ENCODE peak calls at places on chromosomes 6 and 20, in four cellular contexts. M, B, R and U are unnamed samples.

GRCh38 chr6:25054469-25054868 is 118.7 kb upstream of the RIPOR2 start:
- DNase-seq in M (no peak), B (no peak), R (no peak), U (no peak)

GRCh38 chr6:35729722-35730121 is 7.1 kb upstream of the ARMC12 start:
- DNase-seq in M (no peak), B (no peak), R (no peak), U (no peak)

GRCh38 chr6:163338671-163339405 is 75.7 kb upstream of the QKI start:
- DNase-seq in M (no peak), B (no peak), R (no peak), U (no peak)

GRCh38 chr20:7240490-7240889 is 473.0 kb downstream of the BMP2 start:
- DNase-seq in M (no peak), B (no peak), R (no peak), U (no peak)

GRCh38 chr6:89287351-89288028 is 27.6 kb downstream of the GABRR2 start:
- DNase-seq in M (no peak), B (no peak), R (no peak), U (no peak)

GRCh38 chr20:43947316-43947710 is 32.7 kb downstream of the TOX2 start:
- DNase-seq in M (no peak), B (no peak), R (no peak), U (no peak)

GRCh38 chr6:83215131-83216047 is 22.2 kb downstream of the RWDD2A start:
- DNase-seq in M (peak; percentile 29), B (peak; percentile 65), R (peak; percentile 38), U (peak; percentile 69)

GRCh38 chr6:134446901-134447300 is 129.0 kb upstream of the SGK1 start:
- DNase-seq in M (no peak), B (no peak), R (no peak), U (no peak)

GRCh38 chr6:165091121-165091785 is 218.2 kb downstream of the C6orf118 start:
- DNase-seq in M (no peak), B (no peak), R (no peak), U (no peak)

GRCh38 chr6:63643862-63644261 is 8.3 kb downstream of the PHF3 start:
- DNase-seq in M (no peak), B (no peak), R (no peak), U (no peak)

GRCh38 chr6:44800171-44800671 is 412.7 kb downstream of the CDC5L start:
- DNase-seq in M (no peak), B (no peak), R (no peak), U (no peak)
- H3K4me3 ChIP-seq in M (no peak overlapping the region), B (no peak overlapping the region), R (no peak overlapping the region), U (no peak overlapping the region)

DNA sequence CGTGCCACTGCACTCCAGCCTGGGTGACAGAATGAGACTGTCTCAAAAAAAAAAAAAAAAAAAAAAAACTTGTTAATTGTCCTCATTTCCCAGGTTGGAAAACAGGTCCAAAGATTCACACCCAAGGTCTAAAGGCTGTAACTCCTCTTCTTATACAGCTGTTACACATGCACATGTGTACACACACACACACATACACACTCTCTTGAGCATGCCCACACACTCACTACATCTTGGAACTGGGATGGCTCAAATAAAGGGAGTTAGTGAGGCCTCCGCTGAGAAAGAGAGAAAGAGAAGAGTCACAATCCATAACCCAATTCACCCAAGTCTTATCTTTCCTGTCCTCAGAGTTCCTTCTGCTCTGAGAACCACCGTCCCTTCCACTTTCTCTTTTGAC is 3.0 kb upstream of the HLA-DMB start:
- DNase-seq in M (no peak), B (no peak), R (no peak), U (no peak)
- H3K27ac ChIP-seq in M (peak overlapping the region; percentile 35), B (peak overlapping the region; percentile 11), R (no peak overlapping the region), U (no peak overlapping the region)

GRCh38 chr20:58235010-58235409 is 6.6 kb upstream of the ANKRD60 start:
- DNase-seq in M (no peak), B (no peak), R (no peak), U (no peak)

GRCh38 chr20:58233393-58233792 is 4.9 kb upstream of the ANKRD60 start:
- DNase-seq in M (no peak), B (no peak), R (no peak), U (no peak)

GRCh38 chr20:58236612-58237317 is 8.3 kb upstream of the ANKRD60 start:
- DNase-seq in M (peak; percentile 57), B (peak; percentile 75), R (no peak), U (peak; percentile 94)

GRCh38 chr20:58231678-58232077 is 3.2 kb upstream of the ANKRD60 start:
- DNase-seq in M (no peak), B (no peak), R (no peak), U (no peak)

DNA sequence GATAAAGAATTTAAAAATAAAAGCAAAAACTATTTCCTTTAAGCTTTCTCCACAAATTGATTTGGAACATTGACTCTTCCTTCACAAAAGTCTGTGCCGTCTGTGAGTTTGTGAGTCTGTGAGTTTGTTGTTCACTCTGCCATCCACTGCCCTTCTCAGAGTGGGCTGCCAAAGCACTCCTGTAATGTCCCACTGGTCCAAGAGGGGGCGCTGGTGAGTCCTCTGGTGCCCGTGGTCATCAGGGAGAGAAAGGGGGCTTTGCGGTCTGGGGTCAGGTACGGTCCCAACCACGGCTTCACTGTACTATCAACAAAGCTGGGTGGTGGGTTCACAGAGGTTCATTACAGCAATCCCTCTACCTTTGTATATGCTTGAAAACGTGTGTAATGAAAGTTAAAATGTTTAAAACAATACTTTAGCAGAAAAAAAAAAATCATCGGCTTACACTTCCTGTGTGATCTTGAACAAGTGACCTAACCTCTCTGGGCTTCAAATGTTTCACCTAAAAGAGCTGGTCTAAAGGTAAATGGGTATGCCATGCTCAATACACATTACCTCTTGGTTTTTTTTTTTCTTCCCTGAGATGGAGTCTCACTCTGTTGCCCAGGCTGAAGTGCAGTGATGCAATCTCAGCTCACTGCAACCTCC is 5.6 kb upstream of the ANKRD60 start:
- DNase-seq in M (no peak), B (no peak), R (no peak), U (peak; percentile 95)
- TF ChIP-seq CTCF in M (peak; percentile 41), B (no peak), R (peak; percentile 94), U (peak; percentile 94)

GRCh38 chr20:16694176-16694575 is 35.6 kb upstream of the SNRPB2 start:
- DNase-seq in M (no peak), B (no peak), R (no peak), U (no peak)

GRCh38 chr20:16689906-16690305 is 39.9 kb upstream of the SNRPB2 start:
- DNase-seq in M (no peak), B (no peak), R (no peak), U (no peak)

GRCh38 chr20:16695633-16696032 is 34.2 kb upstream of the SNRPB2 start:
- DNase-seq in M (no peak), B (no peak), R (no peak), U (no peak)

GRCh38 chr20:16692442-16692841 is 37.4 kb upstream of the SNRPB2 start:
- DNase-seq in M (no peak), B (no peak), R (no peak), U (no peak)

GRCh38 chr20:16691381-16691780 is 38.4 kb upstream of the SNRPB2 start:
- DNase-seq in M (no peak), B (no peak), R (no peak), U (no peak)
- H3K4me3 ChIP-seq in M (no peak overlapping the region), B (no peak overlapping the region), R (no peak overlapping the region), U (no peak overlapping the region)

GRCh38 chr20:47266847-47267515 is 89.5 kb downstream of the ZMYND8 start:
- DNase-seq in M (no peak), B (no peak), R (no peak), U (no peak)

GRCh38 chr20:47265984-47266383 is 90.5 kb downstream of the ZMYND8 start:
- DNase-seq in M (no peak), B (no peak), R (no peak), U (no peak)

GRCh38 chr20:47265214-47265613 is 91.3 kb downstream of the ZMYND8 start:
- DNase-seq in M (no peak), B (no peak), R (no peak), U (no peak)

GRCh38 chr20:47269309-47270165 is 87.0 kb downstream of the ZMYND8 start:
- DNase-seq in M (no peak), B (no peak), R (no peak), U (no peak)

GRCh38 chr20:47267621-47268020 is 88.9 kb downstream of the ZMYND8 start:
- DNase-seq in M (no peak), B (no peak), R (no peak), U (no peak)
- H3K27ac ChIP-seq in M (peak overlapping the region; percentile 26), B (no peak overlapping the region), R (no peak overlapping the region), U (no peak overlapping the region)

GRCh38 chr6:41426438-41426851 is 91.0 kb downstream of the NCR2 start:
- DNase-seq in M (no peak), B (peak; percentile 40), R (no peak), U (peak; percentile 80)
- TF ChIP-seq CTCF in M (no peak), B (no peak), R (no peak), U (peak; percentile 5)

GRCh38 chr6:119129968-119130484 is 51.6 kb upstream of the FAM184A start:
- DNase-seq in M (no peak), B (no peak), R (peak; percentile 74), U (no peak)
- H3K4me3 ChIP-seq in M (no peak overlapping the region), B (no peak overlapping the region), R (peak overlapping the region; percentile 3), U (no peak overlapping the region)